ENCODE peak calls at places on chromosome 1, in six cellular contexts. I is GM12878, N is mammary epithelial cell, P is IMR-90, B is astrocyte, U is fibroblast of lung. A is an unnamed sample.

GRCh38 chr1:232851532-232851931 is 46.3 kb downstream of the MAP10 start:
- DNase-seq in I (no peak), N (no peak), P (no peak), B (no peak), U (no peak), A (no peak)

GRCh38 chr1:56852478-56852877 is 2.1 kb upstream of the C8A start:
- DNase-seq in I (no peak), N (no peak), P (no peak), B (no peak), U (no peak), A (no peak)

GRCh38 chr1:61636392-61636791 is 88.5 kb downstream of the TM2D1 start:
- DNase-seq in I (no peak), N (no peak), P (no peak), B (no peak), U (no peak), A (no peak)

GRCh38 chr1:216186131-216186530 is 237.1 kb downstream of the USH2A start:
- DNase-seq in I (no peak), N (no peak), P (no peak), B (no peak), U (no peak), A (no peak)

GRCh38 chr1:119541389-119541788 is 34.4 kb downstream of the HSD3B1 start:
- DNase-seq in I (no peak), N (peak; percentile 39), P (no peak), B (no peak), U (no peak), A (no peak)

GRCh38 chr1:42913426-42914091 is 45.1 kb downstream of the SLC2A1 start:
- DNase-seq in I (peak; percentile 64), N (peak; percentile 63), P (peak; percentile 82), B (peak; percentile 57), U (peak; percentile 68), A (peak; percentile 78)

GRCh38 chr1:232987741-232988140 is 37.3 kb downstream of the NTPCR start:
- DNase-seq in I (no peak), N (no peak), P (no peak), B (no peak), U (no peak), A (no peak)

GRCh38 chr1:177710973-177711372 is 258.9 kb downstream of the SEC16B start:
- DNase-seq in I (no peak), N (no peak), P (no peak), B (no peak), U (no peak), A (no peak)

GRCh38 chr1:158818560-158818959 is 12.6 kb upstream of the MNDA start:
- DNase-seq in I (no peak), N (no peak), P (no peak), B (no peak), U (no peak), A (no peak)

GRCh38 chr1:43987159-43988022 is 4.0 kb upstream of the CCDC24 start:
- DNase-seq in I (no peak), N (no peak), P (peak; percentile 55), B (peak; percentile 18), U (peak; percentile 39), A (no peak)

GRCh38 chr1:230262867-230263572 is 163.1 kb downstream of the PGBD5 start:
- DNase-seq in I (no peak), N (no peak), P (no peak), B (no peak), U (no peak), A (no peak)

GRCh38 chr1:108644984-108645383 is 15.9 kb downstream of the HENMT1 start:
- DNase-seq in I (no peak), N (no peak), P (no peak), B (no peak), U (no peak), A (no peak)

GRCh38 chr1:236767276-236767675 is 27.8 kb upstream of the MTR start:
- DNase-seq in I (no peak), N (no peak), P (no peak), B (no peak), U (no peak), A (no peak)

GRCh38 chr1:208177656-208178055 is 66.5 kb downstream of the PLXNA2 start:
- DNase-seq in I (no peak), N (peak; percentile 36), P (no peak), B (peak; percentile 16), U (peak; percentile 33), A (peak; percentile 57)

GRCh38 chr1:54975709-54976108 is 4.7 kb upstream of the TMEM61 start:
- DNase-seq in I (no peak), N (no peak), P (no peak), B (no peak), U (no peak), A (no peak)

GRCh38 chr1:53526451-53527101 is 67.4 kb downstream of the DMRTB1 start:
- DNase-seq in I (no peak), N (no peak), P (peak; percentile 88), B (peak; percentile 59), U (peak; percentile 71), A (no peak)

GRCh38 chr1:16019580-16020277 is 1.9 kb upstream of the HSPB7 start:
- DNase-seq in I (no peak), N (no peak), P (peak; percentile 35), B (peak; percentile 41), U (peak; percentile 59), A (no peak)

GRCh38 chr1:20184997-20185833 is 681 bp upstream of the UBXN10 start:
- DNase-seq in I (no peak), N (no peak), P (no peak), B (no peak), U (no peak), A (no peak)

GRCh38 chr1:914253-914890 is 9.4 kb upstream of the SAMD11 start:
- DNase-seq in I (no peak), N (no peak), P (no peak), B (no peak), U (no peak), A (no peak)

GRCh38 chr1:58929667-58930325 is 145.9 kb upstream of the JUN start:
- DNase-seq in I (no peak), N (peak; percentile 59), P (no peak), B (no peak), U (peak; percentile 30), A (no peak)

GRCh38 chr1:219324629-219325367 is 151.1 kb downstream of the LYPLAL1 start:
- DNase-seq in I (no peak), N (peak; percentile 89), P (peak; percentile 98), B (peak; percentile 99), U (peak; percentile 99), A (no peak)

GRCh38 chr1:43275826-43276620 is 6.2 kb downstream of the TMEM125 start:
- DNase-seq in I (no peak), N (no peak), P (no peak), B (no peak), U (no peak), A (no peak)

GRCh38 chr1:983736-984475 is 2.0 kb upstream of the PERM1 start:
- DNase-seq in I (no peak), N (no peak), P (no peak), B (no peak), U (no peak), A (no peak)

GRCh38 chr1:166570954-166571353 is 268.3 kb upstream of the POGK start:
- DNase-seq in I (no peak), N (no peak), P (no peak), B (no peak), U (no peak), A (no peak)

GRCh38 chr1:240337795-240338194 is 246.1 kb downstream of the FMN2 start:
- DNase-seq in I (no peak), N (no peak), P (peak; percentile 86), B (peak; percentile 95), U (peak; percentile 94), A (no peak)

GRCh38 chr1:245276426-245276825 is 121.6 kb downstream of the KIF26B start:
- DNase-seq in I (no peak), N (no peak), P (no peak), B (no peak), U (no peak), A (no peak)

GRCh38 chr1:214192825-214193643 is 87.9 kb upstream of the SMYD2 start:
- DNase-seq in I (no peak), N (no peak), P (no peak), B (no peak), U (no peak), A (no peak)

GRCh38 chr1:8517579-8518489 is 199.9 kb downstream of the SLC45A1 start:
- DNase-seq in I (no peak), N (no peak), P (peak; percentile 43), B (no peak), U (peak; percentile 16), A (no peak)

GRCh38 chr1:8519167-8519566 is 201.3 kb downstream of the SLC45A1 start:
- DNase-seq in I (no peak), N (no peak), P (no peak), B (no peak), U (no peak), A (no peak)

GRCh38 chr1:8516278-8516777 is 198.4 kb downstream of the SLC45A1 start:
- DNase-seq in I (no peak), N (no peak), P (no peak), B (no peak), U (no peak), A (no peak)

GRCh38 chr1:8518490-8518801 is 200.5 kb downstream of the SLC45A1 start:
- DNase-seq in I (no peak), N (no peak), P (no peak), B (no peak), U (no peak), A (no peak)

GRCh38 chr1:8516793-8517556 is 199.1 kb downstream of the SLC45A1 start:
- DNase-seq in I (no peak), N (no peak), P (peak; percentile 44), B (peak; percentile 57), U (peak; percentile 55), A (no peak)
- H3K9me3 ChIP-seq in I (no peaks in the 10 kb centered on the region), N (no peaks in the 10 kb centered on the region), P (no peaks in the 10 kb centered on the region), B (no peaks in the 10 kb centered on the region), U (no peaks in the 10 kb centered on the region), A (no peaks in the 10 kb centered on the region)

GRCh38 chr1:114152211-114153050 is 1.2 kb downstream of the SYT6 start:
- DNase-seq in I (no peak), N (peak; percentile 16), P (peak; percentile 24), B (peak; percentile 13), U (peak; percentile 37), A (no peak)
- H4K20me1 ChIP-seq in I (no peaks in the 10 kb centered on the region), N (peaks cover 3% of the 10 kb centered on the region), P (no peaks in the 10 kb centered on the region), B (no peaks in the 10 kb centered on the region), U (no peaks in the 10 kb centered on the region), A (no peaks in the 10 kb centered on the region)

GRCh38 chr1:101363891-101364318 is 127.1 kb downstream of the S1PR1 start:
- DNase-seq in I (no peak), N (no peak), P (no peak), B (no peak), U (no peak), A (no peak)
- H3K9me3 ChIP-seq in I (peaks cover 11% of the 10 kb centered on the region), N (no peaks in the 10 kb centered on the region), P (no peaks in the 10 kb centered on the region), B (no peaks in the 10 kb centered on the region), U (no peaks in the 10 kb centered on the region), A (no peaks in the 10 kb centered on the region)

GRCh38 chr1:86914998-86915736 is 732 bp downstream of the HS2ST1 start:
- DNase-seq in I (peak; percentile 24), N (peak; percentile 72), P (peak; percentile 53), B (peak; percentile 61), U (peak; percentile 69), A (peak; percentile 47)
- H4K20me1 ChIP-seq in I (no peaks in the 10 kb centered on the region), N (no peaks in the 10 kb centered on the region), P (peaks cover 35% of the 10 kb centered on the region), B (peaks cover 37% of the 10 kb centered on the region), U (peaks cover 1% of the 10 kb centered on the region), A (no peaks in the 10 kb centered on the region)

GRCh38 chr1:156452863-156453262 is 47.7 kb downstream of the MEF2D start:
- DNase-seq in I (no peak), N (no peak), P (no peak), B (no peak), U (no peak), A (no peak)
- H3K9me3 ChIP-seq in I (no peaks in the 10 kb centered on the region), N (no peaks in the 10 kb centered on the region), P (no peaks in the 10 kb centered on the region), B (no peaks in the 10 kb centered on the region), U (no peaks in the 10 kb centered on the region), A (no peaks in the 10 kb centered on the region)

A was measured in MM.1S.